ENCODE peak calls at places on chromosomes 4 and X, in nine cellular contexts. M is pancreas, G is AG09319, B is cardiac fibroblast, Y is fibroblast of the aortic adventitia, L is H9, P is right atrium auricular region, H is brain microvascular endothelial cell, E is ovary. X is an unnamed sample.

GRCh38 chr4:7823416-7823824 is 116.2 kb downstream of the AFAP1 start:
- DNase-seq in M (peak; percentile 25), G (no peak), B (peak; percentile 54), Y (peak; percentile 86), L (no peak), P (peak; percentile 90), H (no peak), E (peak; percentile 68), X (no peak)

GRCh38 chr4:67531349-67531748 is 14.0 kb downstream of the CENPC start:
- DNase-seq in M (no peak), G (no peak), B (no peak), Y (no peak), L (no peak), P (no peak), H (no peak), E (no peak), X (no peak)

GRCh38 chrX:149570668-149571067 is 16.6 kb downstream of the MAGEA9B start:
- DNase-seq in M (no peak), G (peak; percentile 23), B (peak; percentile 65), Y (peak; percentile 54), L (no peak), P (no peak), H (peak; percentile 21), E (no peak), X (no peak)

GRCh38 chr4:76955187-76955586 is 5.6 kb downstream of the SEPTIN11 start:
- DNase-seq in M (no peak), G (no peak), B (peak; percentile 77), Y (peak; percentile 93), L (no peak), P (no peak), H (no peak), E (no peak), X (no peak)

GRCh38 chrX:33840176-33840575 is 291.9 kb downstream of the FAM47A start:
- DNase-seq in M (no peak), G (no peak), B (no peak), Y (no peak), L (no peak), P (no peak), H (no peak), E (no peak), X (no peak)

GRCh38 chrX:108834036-108834435 is 97.7 kb upstream of the IRS4 start:
- DNase-seq in M (no peak), G (no peak), B (no peak), Y (no peak), L (no peak), P (no peak), H (no peak), E (no peak), X (no peak)

GRCh38 chr4:105994841-105995240 is 99.6 kb downstream of the NPNT start:
- DNase-seq in M (no peak), G (no peak), B (no peak), Y (no peak), L (no peak), P (no peak), H (no peak), E (no peak), X (no peak)

GRCh38 chr4:166092797-166093196 is 219.8 kb downstream of the TLL1 start:
- DNase-seq in M (no peak), G (no peak), B (no peak), Y (no peak), L (no peak), P (no peak), H (no peak), E (no peak), X (no peak)

GRCh38 chrX:120781416-120781815 is 94.2 kb downstream of the CT47B1 start:
- DNase-seq in M (no peak), G (no peak), B (peak; percentile 28), Y (peak; percentile 82), L (no peak), P (no peak), H (no peak), E (no peak), X (no peak)

GRCh38 chr4:27360651-27361347 is 500.2 kb downstream of the STIM2 start:
- DNase-seq in M (no peak), G (no peak), B (peak; percentile 51), Y (peak; percentile 91), L (no peak), P (no peak), H (no peak), E (no peak), X (no peak)

GRCh38 chr4:124685851-124686250 is 26.7 kb downstream of the ANKRD50 start:
- DNase-seq in M (no peak), G (no peak), B (no peak), Y (no peak), L (no peak), P (no peak), H (no peak), E (no peak), X (no peak)

GRCh38 chr4:54384563-54384962 is 155.5 kb downstream of the PDGFRA start:
- DNase-seq in M (no peak), G (no peak), B (peak; percentile 60), Y (peak; percentile 40), L (no peak), P (no peak), H (peak; percentile 50), E (peak; percentile 43), X (no peak)
- TF ChIP-seq CTCF in M (no peak), G (peak; percentile 43), B (peak; percentile 60), Y (peak; percentile 44), L (peak; percentile 51), P (peak; percentile 53), H (peak; percentile 74), E (peak; percentile 22), X (peak; percentile 23)

GRCh38 chrX:39811391-39811790 is 286.4 kb downstream of the BCOR start:
- DNase-seq in M (peak; percentile 44), G (no peak), B (no peak), Y (no peak), L (no peak), P (no peak), H (no peak), E (no peak), X (no peak)

GRCh38 chrX:39816871-39817731 is 280.7 kb downstream of the BCOR start:
- DNase-seq in M (no peak), G (no peak), B (peak; percentile 58), Y (peak; percentile 37), L (peak; percentile 93), P (no peak), H (peak; percentile 36), E (peak; percentile 37), X (no peak)

GRCh38 chrX:39815621-39816020 is 282.1 kb downstream of the BCOR start:
- DNase-seq in M (no peak), G (no peak), B (peak; percentile 10), Y (no peak), L (peak; percentile 56), P (no peak), H (no peak), E (no peak), X (no peak)

GRCh38 chrX:39813631-39814246 is 284.0 kb downstream of the BCOR start:
- DNase-seq in M (peak; percentile 81), G (peak; percentile 30), B (peak; percentile 78), Y (peak; percentile 86), L (no peak), P (peak; percentile 90), H (peak; percentile 20), E (peak; percentile 72), X (no peak)

DNA sequence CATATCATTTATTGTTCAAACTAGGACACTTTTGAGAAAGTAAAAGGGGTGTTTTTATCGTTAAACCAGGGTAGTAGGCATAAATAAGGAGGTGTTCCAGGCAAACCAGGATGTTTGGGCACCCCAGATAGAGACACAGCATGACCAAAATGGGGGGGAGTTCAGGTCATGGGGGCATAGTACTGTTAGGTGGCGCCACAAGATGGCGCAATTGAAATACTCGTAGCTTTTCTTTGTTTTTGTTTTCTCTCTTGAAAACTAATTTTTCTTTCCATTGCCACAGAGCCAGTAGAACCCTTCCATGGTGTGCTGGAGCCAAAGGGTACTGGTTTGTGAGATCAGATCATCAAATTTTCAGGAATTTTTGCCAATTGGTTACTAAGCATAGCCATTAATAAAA is 283.4 kb downstream of the BCOR start:
- DNase-seq in M (no peak), G (no peak), B (peak; percentile 53), Y (peak; percentile 38), L (no peak), P (no peak), H (no peak), E (no peak), X (no peak)
- TF ChIP-seq CTCF in M (no peak), G (peak; percentile 42), B (peak; percentile 40), Y (peak; percentile 37), L (peak; percentile 65), P (peak; percentile 65), H (peak; percentile 53), E (no peak), X (no peak)

GRCh38 chr4:40924793-40925117 is 175.0 kb downstream of the NSUN7 start:
- DNase-seq in M (no peak), G (no peak), B (no peak), Y (no peak), L (no peak), P (no peak), H (no peak), E (no peak), X (no peak)
- TF ChIP-seq CTCF in M (no peak), G (no peak), B (no peak), Y (no peak), L (peak; percentile 7), P (peak; percentile 7), H (no peak), E (no peak), X (no peak)

GRCh38 chrX:103399744-103400143 is 23.4 kb downstream of the BEX3 start:
- DNase-seq in M (no peak), G (no peak), B (peak; percentile 65), Y (no peak), L (no peak), P (no peak), H (no peak), E (no peak), X (no peak)

GRCh38 chrX:103397707-103398106 is 21.4 kb downstream of the BEX3 start:
- DNase-seq in M (no peak), G (no peak), B (no peak), Y (no peak), L (no peak), P (no peak), H (no peak), E (no peak), X (no peak)

GRCh38 chrX:103396660-103397059 is 20.3 kb downstream of the BEX3 start:
- DNase-seq in M (no peak), G (no peak), B (no peak), Y (no peak), L (no peak), P (no peak), H (no peak), E (no peak), X (no peak)

GRCh38 chrX:103396186-103396585 is 19.8 kb downstream of the BEX3 start:
- DNase-seq in M (no peak), G (no peak), B (peak; percentile 51), Y (peak; percentile 18), L (no peak), P (no peak), H (peak; percentile 36), E (no peak), X (no peak)

DNA sequence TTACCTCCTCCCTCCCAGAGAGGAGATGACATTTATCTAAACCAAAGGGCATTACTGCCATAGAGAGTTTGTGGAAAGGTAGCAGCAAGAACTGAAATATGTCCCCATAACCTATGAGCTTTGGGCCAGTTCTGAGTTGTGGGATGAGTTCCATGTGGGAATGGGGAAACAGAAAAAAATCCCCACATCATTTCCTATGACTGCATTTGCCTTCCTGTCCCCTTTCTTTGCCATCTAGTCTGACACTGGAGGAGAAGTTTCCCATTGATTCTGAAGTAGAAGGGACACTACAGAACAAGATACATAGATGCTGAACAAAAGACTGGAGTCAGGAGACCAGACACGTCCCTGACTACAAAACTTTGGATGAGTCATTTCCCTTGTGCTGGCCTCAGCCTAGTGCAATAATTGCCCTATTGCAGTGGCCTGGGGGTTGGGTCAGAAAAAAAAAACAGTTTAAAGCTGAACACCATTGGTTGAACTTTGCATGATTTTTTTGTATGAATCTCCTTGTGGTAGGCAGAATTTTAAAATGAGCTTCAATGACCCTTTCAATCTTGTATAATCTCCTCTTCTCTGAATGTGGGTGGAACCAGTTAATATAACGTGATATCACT is 22.1 kb downstream of the BEX3 start:
- DNase-seq in M (no peak), G (no peak), B (peak; percentile 91), Y (peak; percentile 80), L (no peak), P (no peak), H (peak; percentile 81), E (no peak), X (no peak)
- TF ChIP-seq CTCF in M (no peak), G (no peak), B (no peak), Y (no peak), L (no peak), P (no peak), H (no peak), E (no peak), X (no peak)